ENCODE peak calls at places on chromosomes 4 and X, in ten cellular contexts. X, I, U, W, S, M, Y, T, Q and B are unnamed samples.

GRCh38 chr4:147354271-147354670 is 126.6 kb upstream of the EDNRA start:
- DNase-seq in X (no peak), Q (no peak), I (no peak), U (no peak), T (no peak), W (no peak), M (no peak), Y (no peak), S (no peak), B (no peak)

GRCh38 chr4:109026588-109026987 is 263.7 kb upstream of the ETNPPL start:
- DNase-seq in W (no peak), X (no peak), U (no peak), M (no peak), S (no peak), I (no peak), Q (no peak), T (no peak), Y (peak), B (no peak)

GRCh38 chr4:182969651-182970279 is 52.6 kb upstream of the DCTD start:
- DNase-seq in S (no peak), T (no peak), I (no peak), Y (no peak), U (peak), M (no peak), W (no peak), Q (no peak), X (no peak), B (no peak)

GRCh38 chr4:144583658-144584057 is 62.3 kb upstream of the HHIP start:
- DNase-seq in W (no peak), S (no peak), T (no peak), I (no peak), U (no peak), M (no peak), X (no peak), Q (no peak), Y (peak), B (no peak)

GRCh38 chr4:57554693-57555092 is 444.5 kb upstream of the IGFBP7 start:
- DNase-seq in U (no peak), I (no peak), Q (no peak), T (no peak), M (no peak), W (no peak), Y (no peak), S (no peak), X (no peak), B (no peak)

GRCh38 chr4:26094911-26095310 is 180.9 kb downstream of the SMIM20 start:
- DNase-seq in X (no peak), S (no peak), W (no peak), M (no peak), Y (peak), U (no peak), I (no peak), Q (no peak), T (no peak), B (no peak)

GRCh38 chrX:64894454-64895038 is 81.7 kb downstream of the ZC4H2 start:
- DNase-seq in U (peak), I (no peak), T (no peak), M (no peak), Q (peak), X (no peak), Y (peak), S (peak), W (peak), B (no peak)

GRCh38 chr4:121784401-121784800 is 16.7 kb upstream of the EXOSC9 start:
- DNase-seq in T (no peak), W (no peak), M (no peak), I (no peak), S (no peak), Y (no peak), Q (no peak), X (no peak), U (no peak), B (no peak)

GRCh38 chrX:95733426-95733825 is 951.2 kb upstream of the DIAPH2 start:
- DNase-seq in Y (no peak), W (no peak), I (no peak), X (no peak), Q (no peak), M (no peak), T (no peak), U (no peak), S (no peak), B (no peak)

GRCh38 chrX:28126886-28127285 is 145.6 kb upstream of the DCAF8L1 start:
- DNase-seq in S (no peak), X (no peak), I (no peak), T (no peak), W (no peak), Y (no peak), U (no peak), M (no peak), Q (no peak), B (no peak)

GRCh38 chr4:133320576-133321170 is 171.6 kb downstream of the PCDH10 start:
- DNase-seq in X (no peak), T (no peak), M (no peak), S (no peak), I (peak), Q (no peak), Y (peak), U (peak), W (no peak), B (no peak)

GRCh38 chrX:52608961-52609360 is 45.7 kb downstream of the SSX7 start:
- DNase-seq in M (no peak), X (no peak), W (no peak), S (no peak), I (no peak), U (no peak), Q (no peak), Y (no peak), T (no peak), B (no peak)

GRCh38 chrX:102338162-102338561 is 91.2 kb downstream of the NXF2 start:
- DNase-seq in Y (no peak), I (no peak), S (no peak), Q (no peak), M (no peak), X (no peak), W (no peak), T (no peak), U (no peak), B (no peak)

GRCh38 chr4:94399277-94399676 is 52.5 kb upstream of the PDLIM5 start:
- DNase-seq in M (no peak), U (no peak), X (no peak), Y (no peak), I (no peak), Q (no peak), T (no peak), W (no peak), S (no peak), B (no peak)

GRCh38 chrX:332916-333610 is 14.5 kb upstream of the GTPBP6 start:
- DNase-seq in U (no peak), X (no peak), W (no peak), S (no peak), Y (no peak), M (no peak), I (no peak), Q (no peak), T (peak), B (peak)

GRCh38 chrX:12753366-12753765 is 37.8 kb upstream of the PRPS2 start:
- DNase-seq in U (no peak), Y (no peak), I (no peak), X (no peak), W (no peak), Q (no peak), S (no peak), T (no peak), M (no peak), B (no peak)

GRCh38 chrX:48522291-48522690 is 683 bp downstream of the EBP start:
- DNase-seq in W (peak), U (no peak), M (no peak), X (no peak), T (no peak), I (no peak), Y (no peak), Q (no peak), S (no peak), B (no peak)

GRCh38 chr4:64564126-64564525 is 154.9 kb upstream of the TECRL start:
- DNase-seq in S (no peak), U (no peak), Q (no peak), W (no peak), I (no peak), M (no peak), Y (peak), T (no peak), X (no peak), B (no peak)

GRCh38 chr4:185580699-185581098 is 45.4 kb upstream of the PDLIM3 start:
- DNase-seq in M (no peak), T (no peak), S (no peak), W (no peak), Q (no peak), U (no peak), X (no peak), Y (no peak), I (no peak), B (no peak)

GRCh38 chrX:1932231-1932630 is 317.4 kb downstream of the ASMT start:
- DNase-seq in X (no peak), T (no peak), I (no peak), Y (peak), S (no peak), U (no peak), Q (no peak), W (no peak), M (no peak), B (no peak)

GRCh38 chrX:1941291-1941690 is 326.4 kb downstream of the ASMT start:
- DNase-seq in I (no peak), Q (no peak), U (no peak), X (no peak), T (no peak), S (no peak), M (no peak), Y (no peak), W (no peak), B (no peak)

GRCh38 chrX:1933964-1934363 is 319.1 kb downstream of the ASMT start:
- DNase-seq in M (no peak), S (no peak), T (no peak), Y (no peak), I (no peak), U (no peak), W (no peak), X (no peak), Q (no peak), B (no peak)

GRCh38 chrX:1935805-1936204 is 320.9 kb downstream of the ASMT start:
- DNase-seq in U (no peak), M (no peak), I (no peak), T (no peak), Q (no peak), X (no peak), Y (no peak), W (no peak), S (no peak), B (no peak)
- TF ChIP-seq CTCF in U (no peak), M (no peak), I (no peak), T (no peak), Q (no peak), X (no peak), Y (no peak), W (no peak), S (no peak), B (no peak)

DNA sequence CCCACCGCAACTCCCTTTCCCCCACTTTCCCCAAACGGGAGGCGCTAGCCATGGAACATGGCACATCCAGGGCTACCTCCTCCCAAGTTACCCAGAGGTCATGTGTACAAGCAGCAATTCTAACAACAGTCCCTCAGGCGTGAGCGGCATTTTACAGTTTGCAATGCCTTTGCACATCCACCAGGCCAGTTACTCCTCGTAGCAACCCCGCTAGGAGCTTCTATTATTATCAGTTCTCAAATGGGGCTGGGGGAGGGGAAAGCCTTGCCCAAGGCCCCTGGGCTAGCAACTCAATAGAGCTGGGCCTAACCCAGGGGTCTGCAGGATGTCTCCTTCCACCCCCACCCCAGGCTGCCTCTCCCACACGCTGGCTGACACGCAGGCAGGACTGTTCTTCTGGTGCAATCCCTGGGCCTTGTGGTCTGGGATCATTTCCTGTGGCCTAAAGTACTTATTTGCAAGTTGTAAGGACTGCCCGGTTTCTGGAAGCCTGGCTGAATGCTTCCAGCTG is 27.8 kb downstream of the PJA1 start:
- DNase-seq in W (no peak), Q (peak), Y (peak), S (no peak), T (no peak), M (no peak), I (no peak), X (no peak), U (no peak), B (no peak)
- TF ChIP-seq CTCF in W (no peak), Q (no peak), Y (no peak), S (no peak), T (no peak), M (no peak), I (no peak), X (no peak), U (no peak), B (no peak)

GRCh38 chrX:153927936-153928760 is 2.1 kb upstream of the ARHGAP4 start:
- DNase-seq in S (peak), M (peak), I (peak), W (peak), Y (peak), T (peak), X (peak), Q (peak), U (peak), B (peak)
- TF ChIP-seq CTCF in S (no peak), M (no peak), I (peak), W (no peak), Y (no peak), T (no peak), X (peak), Q (no peak), U (no peak), B (peak)

DNA sequence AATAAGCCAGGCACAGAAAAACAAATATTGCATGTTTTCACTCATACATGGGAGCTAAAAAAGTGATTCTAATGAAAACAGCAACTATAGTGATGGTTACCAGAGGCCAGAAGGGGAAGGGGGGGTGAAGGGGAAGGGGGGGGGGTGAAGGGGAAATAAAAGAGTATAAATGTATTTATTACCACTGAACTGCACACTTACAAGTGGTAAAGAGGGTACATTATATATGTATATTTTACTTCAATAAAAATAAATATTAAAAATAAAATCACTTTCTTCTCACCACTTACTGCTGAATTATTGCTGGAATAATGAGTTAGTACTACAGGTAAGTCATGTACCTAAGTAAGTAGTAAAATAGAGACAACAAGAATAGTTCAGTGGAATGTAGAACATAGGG is 2.1 kb upstream of the VCX3B start:
- DNase-seq in S (no peak), Y (no peak), W (no peak), X (no peak), M (no peak), T (no peak), U (no peak), I (no peak), Q (no peak), B (no peak)
- TF ChIP-seq CTCF in S (no peak), Y (no peak), W (no peak), X (no peak), M (no peak), T (no peak), U (no peak), I (no peak), Q (no peak), B (no peak)

GRCh38 chrX:20230406-20230805 is 36.3 kb downstream of the RPS6KA3 start:
- DNase-seq in W (no peak), X (no peak), U (peak), Q (no peak), I (no peak), Y (no peak), M (no peak), T (no peak), S (no peak), B (no peak)

GRCh38 chrX:20229155-20229554 is 37.6 kb downstream of the RPS6KA3 start:
- DNase-seq in Y (no peak), S (no peak), Q (no peak), T (no peak), M (no peak), U (no peak), X (no peak), I (no peak), W (no peak), B (no peak)

GRCh38 chrX:20224814-20225487 is 41.8 kb downstream of the RPS6KA3 start:
- DNase-seq in S (no peak), T (no peak), Y (no peak), X (no peak), M (no peak), I (no peak), W (no peak), Q (no peak), U (peak), B (no peak)

GRCh38 chrX:20225488-20225833 is 41.2 kb downstream of the RPS6KA3 start:
- DNase-seq in I (no peak), Q (no peak), U (no peak), M (no peak), W (no peak), S (no peak), Y (no peak), X (no peak), T (no peak), B (no peak)

DNA sequence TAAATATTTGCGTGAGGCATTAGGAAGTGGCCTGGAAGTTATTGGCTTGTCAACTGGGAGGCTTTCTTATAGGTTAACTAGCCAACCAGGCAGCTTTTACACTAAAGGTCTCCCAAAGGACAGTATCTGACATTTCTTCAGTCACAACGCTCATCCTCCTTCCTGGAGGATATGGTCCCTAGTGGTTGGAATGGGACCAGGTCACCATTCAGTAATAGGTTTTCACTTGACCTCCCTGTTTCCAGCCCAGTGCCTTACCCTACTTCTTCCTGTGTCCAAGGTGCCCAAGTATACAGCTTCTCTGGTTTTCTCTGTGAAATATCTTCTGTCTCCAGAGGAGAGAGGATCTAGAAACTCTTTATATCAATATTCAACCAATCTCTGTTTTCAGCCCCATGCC is 38.5 kb downstream of the RPS6KA3 start:
- DNase-seq in U (no peak), Q (no peak), W (no peak), X (no peak), T (no peak), M (no peak), Y (no peak), I (no peak), S (no peak), B (no peak)
- TF ChIP-seq CTCF in U (no peak), Q (no peak), W (no peak), X (no peak), T (no peak), M (no peak), Y (no peak), I (no peak), S (no peak), B (no peak)

GRCh38 chr4:45946699-45947098 is 177.2 kb downstream of the GABRG1 start:
- DNase-seq in M (no peak), Y (no peak), T (no peak), U (no peak), I (no peak), X (no peak), S (no peak), Q (no peak), W (no peak), B (no peak)

GRCh38 chr4:45939056-45939455 is 184.8 kb downstream of the GABRG1 start:
- DNase-seq in I (no peak), M (no peak), W (no peak), Y (no peak), S (no peak), X (no peak), T (no peak), Q (no peak), U (no peak), B (no peak)

DNA sequence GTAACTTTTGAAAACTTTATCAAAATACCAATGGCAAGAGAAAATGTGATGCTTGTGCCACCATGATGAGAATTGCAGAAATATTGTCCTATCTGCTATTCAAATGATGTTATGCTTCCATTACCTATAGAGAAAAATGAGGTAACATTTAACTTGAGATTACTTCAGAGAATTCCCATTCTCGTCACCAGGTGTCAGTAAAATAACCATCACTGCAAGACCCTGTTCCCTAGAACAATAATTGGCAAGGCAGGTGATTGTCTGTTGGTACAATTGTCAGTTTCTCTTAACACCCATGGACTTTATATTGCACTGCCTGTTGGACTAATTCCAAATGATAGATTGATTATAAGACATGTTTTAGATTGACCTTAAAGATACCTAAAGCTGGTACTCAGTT is 179.9 kb downstream of the GABRG1 start:
- DNase-seq in S (no peak), W (no peak), M (no peak), T (no peak), Y (no peak), U (peak), I (no peak), Q (no peak), X (no peak), B (no peak)
- TF ChIP-seq CTCF in S (no peak), W (no peak), M (no peak), T (no peak), Y (no peak), U (no peak), I (no peak), Q (peak), X (no peak), B (peak)

GRCh38 chrX:150896632-150897031 is 1.8 kb downstream of the CD99L2 start:
- DNase-seq in Q (no peak), M (no peak), U (no peak), S (no peak), Y (no peak), W (no peak), I (no peak), X (no peak), T (no peak), B (no peak)
- TF ChIP-seq CTCF in Q (no peak), M (no peak), U (no peak), S (no peak), Y (no peak), W (no peak), I (no peak), X (no peak), T (no peak), B (no peak)

DNA sequence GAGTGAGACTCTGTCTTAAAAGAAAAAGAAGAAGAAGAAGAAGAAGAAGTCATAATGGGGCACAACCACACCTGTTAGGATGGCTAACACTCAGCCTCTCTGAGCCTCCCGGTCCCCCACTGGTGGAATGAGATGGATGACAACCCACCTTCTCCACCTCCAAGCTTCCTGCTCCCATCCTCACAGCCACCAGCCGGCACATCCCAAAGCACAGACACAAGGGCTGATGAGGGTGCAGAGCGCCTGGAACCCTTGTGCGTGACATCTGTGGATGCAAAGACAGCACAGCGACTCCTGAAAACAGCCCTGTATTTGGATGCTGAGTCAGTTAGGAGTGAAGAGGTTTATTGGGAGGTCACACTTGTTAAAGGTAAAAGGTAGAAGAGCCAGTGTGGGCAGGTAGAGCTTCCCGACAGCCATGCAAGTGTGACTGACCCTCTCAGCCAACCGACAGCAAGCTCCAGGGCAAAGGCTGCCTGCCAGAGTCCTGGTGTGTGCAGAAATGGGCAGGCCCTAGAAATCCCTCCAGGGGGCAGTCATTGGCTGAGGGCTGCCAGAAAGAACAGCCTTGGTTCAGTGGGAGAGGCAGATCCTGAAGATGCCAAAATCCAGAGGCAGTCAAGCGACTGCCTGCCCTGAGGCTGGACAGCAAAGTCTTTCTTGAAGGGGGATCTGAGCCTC is 26.6 kb upstream of the MAN2B2 start:
- DNase-seq in Q (peak), U (peak), X (no peak), S (no peak), I (peak), M (no peak), W (no peak), Y (peak), T (no peak), B (no peak)
- TF ChIP-seq CTCF in Q (peak), U (peak), X (peak), S (peak), I (no peak), M (no peak), W (no peak), Y (peak), T (no peak), B (no peak)